ENCODE peak calls at places on chromosomes 4 and X, in four cellular contexts. I is sigmoid colon, U is ovary, B is GM13977. T is an unnamed sample.

GRCh38 chr4:39636786-39637185 is 1.9 kb downstream of the SMIM14 start:
- DNase-seq in I (no peak), U (no peak), B (no peak), T (no peak)

GRCh38 chrX:69066966-69067525 is 98.2 kb downstream of the PJA1 start:
- DNase-seq in I (peak), B (no peak), U (no peak), T (peak)

GRCh38 chr4:159540501-159540900 is 437.6 kb downstream of the RAPGEF2 start:
- DNase-seq in I (no peak), B (no peak), U (no peak), T (no peak)

GRCh38 chr4:102299302-102299701 is 46.0 kb downstream of the SLC39A8 start:
- DNase-seq in U (no peak), B (no peak), I (no peak), T (no peak)

GRCh38 chrX:46208225-46208854 is 336.9 kb downstream of the ZNF674 start:
- DNase-seq in I (no peak), B (no peak), U (no peak), T (no peak)

GRCh38 chrX:32524385-32524784 is 687.0 kb downstream of the DMD start:
- DNase-seq in U (no peak), I (no peak), B (no peak), T (no peak)

GRCh38 chr4:173415885-173416658 is 17.2 kb upstream of the SCRG1 start:
- DNase-seq in U (no peak), I (peak), B (no peak), T (no peak)

GRCh38 chr4:107299646-107300045 is 263.5 kb upstream of the DKK2 start:
- DNase-seq in U (no peak), B (no peak), I (no peak), T (no peak)

GRCh38 chr4:73142995-73143547 is 73.6 kb upstream of the COX18 start:
- DNase-seq in I (no peak), B (no peak), U (no peak), T (no peak)
- TF ChIP-seq CTCF in I (no peak), B (peak), U (no peak), T (peak)

GRCh38 chrX:10245219-10245618 is 88.4 kb downstream of the CLCN4 start:
- DNase-seq in I (no peak), U (no peak), B (no peak), T (no peak)
- TF ChIP-seq CTCF in I (no peak), U (no peak), B (no peak), T (no peak)

DNA sequence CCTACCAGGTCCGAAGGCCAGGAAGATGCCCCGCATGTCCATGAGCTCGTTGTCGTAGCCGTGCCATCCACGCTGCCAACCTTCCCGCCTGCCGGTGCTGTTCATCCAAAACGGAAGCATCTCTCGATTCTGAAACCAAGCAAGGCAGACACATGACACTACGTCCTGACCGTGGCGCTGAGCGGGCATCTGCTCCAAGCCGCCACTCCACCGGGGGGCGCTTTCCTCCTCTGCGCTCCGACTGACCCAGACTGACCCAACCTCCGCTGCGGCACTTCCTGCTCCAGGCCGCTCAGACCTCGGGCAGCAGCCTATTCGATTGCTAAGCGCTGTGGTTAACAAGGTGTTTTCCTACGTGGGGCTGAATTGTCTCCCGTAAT is 120.4 kb downstream of the ENPP6 start:
- DNase-seq in U (peak), B (peak), I (peak), T (no peak)
- TF ChIP-seq CTCF in U (no peak), B (peak), I (peak), T (no peak)

DNA sequence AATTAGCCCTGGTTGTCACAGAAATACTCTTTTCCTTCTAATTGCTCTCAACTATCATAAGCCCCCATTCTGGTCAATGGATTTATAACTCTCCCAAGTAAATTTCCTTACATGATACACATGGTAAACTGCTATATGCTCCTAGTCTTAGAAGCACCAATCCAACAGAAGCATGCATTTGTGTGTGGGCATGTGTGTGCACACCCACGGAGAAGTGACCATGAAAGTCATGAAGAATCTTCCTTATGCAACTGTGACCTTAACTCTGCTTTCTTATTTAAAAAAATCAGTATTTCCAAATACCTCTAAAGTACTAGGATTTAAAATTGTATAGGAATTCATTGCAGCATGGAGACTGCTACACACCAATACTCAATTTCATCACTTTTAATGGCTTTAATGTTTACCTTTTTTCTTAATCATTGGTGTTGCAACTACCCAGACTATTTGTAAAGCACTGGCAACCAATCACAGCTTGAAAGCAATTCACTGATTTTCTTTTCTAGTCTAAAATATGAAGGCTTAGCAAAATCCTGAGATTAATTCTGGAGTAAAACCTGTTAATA is 47.6 kb downstream of the MAML3 start:
- DNase-seq in U (no peak), B (no peak), I (no peak), T (no peak)
- TF ChIP-seq CTCF in U (no peak), B (no peak), I (no peak), T (no peak)

DNA sequence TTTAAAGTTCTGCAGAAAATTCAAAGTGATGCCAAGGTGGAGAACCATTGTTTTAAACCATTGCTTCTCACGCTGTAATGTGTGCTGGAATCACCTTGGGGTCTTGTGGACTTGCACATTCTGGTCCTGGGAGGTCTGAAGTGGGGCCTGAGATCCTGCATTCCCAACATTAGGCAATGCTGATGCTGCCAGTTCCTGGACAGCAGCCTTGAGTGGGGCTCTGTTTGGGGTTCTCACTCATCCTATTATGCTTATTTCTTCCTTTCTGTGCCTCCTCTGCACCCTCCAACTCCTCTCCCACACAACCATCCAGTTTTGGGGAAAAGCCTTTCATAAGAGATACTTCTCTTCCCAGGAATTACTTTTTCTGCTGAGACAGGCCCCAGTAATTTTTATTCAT is 44.2 kb upstream of the RASSF6 start:
- DNase-seq in I (no peak), U (no peak), B (no peak), T (no peak)
- TF ChIP-seq CTCF in I (no peak), U (no peak), B (no peak), T (no peak)

DNA sequence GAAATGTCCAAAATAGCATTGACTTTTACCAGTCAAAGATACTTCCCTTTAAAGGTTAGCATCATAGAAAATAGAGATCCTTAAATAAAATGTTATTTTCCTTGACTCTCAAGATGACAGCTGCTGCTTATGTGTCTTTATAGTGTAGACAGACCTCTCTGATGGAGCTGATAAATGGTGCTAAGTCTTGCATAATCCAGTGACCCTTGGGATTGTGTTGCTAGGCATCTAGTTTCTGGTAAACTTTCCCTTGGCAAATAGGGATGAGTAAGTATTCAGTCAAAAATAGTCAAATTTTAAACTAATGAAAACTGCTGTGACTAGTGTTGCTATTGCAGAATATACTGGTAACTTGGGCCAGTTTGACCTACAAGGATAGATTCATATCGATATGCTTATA is 53.6 kb downstream of the MBNL3 start:
- DNase-seq in U (no peak), B (no peak), I (no peak), T (no peak)
- TF ChIP-seq CTCF in U (no peak), B (no peak), I (no peak), T (no peak)

GRCh38 chr4:153036931-153037330 is 100.8 kb downstream of the FHDC1 start:
- DNase-seq in U (no peak), I (no peak), B (no peak), T (no peak)

GRCh38 chr4:153038493-153039311 is 102.6 kb downstream of the FHDC1 start:
- DNase-seq in U (no peak), I (no peak), B (no peak), T (no peak)

GRCh38 chr4:153039542-153040185 is 103.5 kb downstream of the FHDC1 start:
- DNase-seq in B (no peak), I (no peak), U (no peak), T (no peak)

GRCh38 chr4:153042757-153043156 is 106.6 kb downstream of the FHDC1 start:
- DNase-seq in I (no peak), B (no peak), U (no peak), T (no peak)

DNA sequence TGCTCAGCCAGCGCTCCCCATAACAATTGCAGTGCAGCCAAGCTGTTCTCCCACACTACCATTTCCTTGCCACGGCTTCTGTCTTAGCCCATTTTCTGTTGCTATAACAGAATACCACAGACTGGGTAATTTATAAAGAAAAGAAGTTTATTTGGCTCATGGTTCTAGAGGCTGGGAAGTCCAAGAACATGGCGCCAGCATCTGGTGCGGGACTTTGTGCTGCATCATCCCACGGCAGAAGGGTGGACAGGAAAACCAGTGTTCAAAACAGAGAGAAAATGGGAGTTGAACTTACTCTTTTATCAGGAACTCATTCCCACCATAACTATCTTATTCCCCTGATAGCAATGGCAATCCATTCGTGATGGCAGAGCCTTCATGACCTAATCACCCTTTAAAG is 104.6 kb downstream of the FHDC1 start:
- DNase-seq in B (no peak), I (no peak), U (no peak), T (no peak)
- TF ChIP-seq CTCF in B (no peak), I (no peak), U (no peak), T (no peak)

DNA sequence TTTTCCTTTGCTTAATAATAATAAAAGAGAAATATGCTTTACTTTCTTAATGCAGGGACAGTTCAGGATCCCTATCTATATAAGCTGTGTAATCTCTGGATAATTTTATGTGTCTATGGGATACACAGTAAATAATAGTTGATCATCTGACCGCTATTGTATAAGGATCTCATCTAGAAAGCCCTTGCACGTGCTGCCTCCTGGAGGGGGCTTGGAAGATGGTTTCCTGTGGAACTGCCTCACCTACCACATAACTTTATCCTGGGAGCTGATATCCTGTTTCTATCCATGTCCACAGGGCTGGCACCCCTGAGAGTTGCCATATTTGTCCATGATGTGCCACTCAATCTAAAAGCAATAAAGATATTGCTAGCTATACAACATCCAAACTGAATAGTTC is 139.3 kb upstream of the FRMPD4 start:
- DNase-seq in U (no peak), B (no peak), I (no peak), T (no peak)
- TF ChIP-seq CTCF in U (no peak), B (no peak), I (no peak), T (no peak)

GRCh38 chr4:73252001-73252400 is 6.6 kb downstream of the ANKRD17 start:
- DNase-seq in U (no peak), B (no peak), I (no peak), T (no peak)

GRCh38 chr4:73248416-73248815 is 10.2 kb downstream of the ANKRD17 start:
- DNase-seq in B (no peak), I (no peak), U (no peak), T (no peak)

GRCh38 chr4:73248821-73249220 is 9.8 kb downstream of the ANKRD17 start:
- DNase-seq in B (no peak), I (no peak), U (no peak), T (no peak)

GRCh38 chr4:73250642-73251041 is 8.0 kb downstream of the ANKRD17 start:
- DNase-seq in I (no peak), B (no peak), U (no peak), T (no peak)

DNA sequence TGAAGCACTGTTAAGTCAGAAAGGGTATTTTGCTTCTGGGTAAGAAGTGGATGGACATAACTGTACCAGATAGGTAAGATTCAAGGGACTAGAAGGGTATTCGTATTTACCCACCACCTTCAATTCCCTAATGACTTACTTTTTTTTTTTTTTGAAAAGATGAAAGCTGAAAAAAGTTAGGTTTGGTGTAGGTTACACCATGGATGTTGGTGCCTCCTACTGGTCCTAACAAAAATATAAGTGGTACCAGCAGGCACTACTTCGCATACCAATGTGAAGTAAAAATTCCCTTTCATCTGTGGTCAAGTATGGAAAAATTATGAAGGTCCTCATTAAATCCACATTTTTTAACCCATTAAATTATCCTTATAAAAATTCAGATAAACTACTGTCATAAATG is 7.2 kb downstream of the ANKRD17 start:
- DNase-seq in U (no peak), B (no peak), I (no peak), T (no peak)
- TF ChIP-seq CTCF in U (no peak), B (no peak), I (no peak), T (peak)